ENCODE peak calls at places on chromosome 22, in five cellular contexts. P is HFFc6, M is myocyte, L is hypothalamus, B is HT-29. V is an unnamed sample.

GRCh38 chr22:32660292-32660691 is 141.2 kb upstream of the TIMP3 start:
- DNase-seq in B (peak; percentile 77), M (peak; percentile 68), L (no peak), P (peak; percentile 43), V (peak; percentile 18)

GRCh38 chr22:31635638-31636306 is 26.2 kb downstream of the PISD start:
- DNase-seq in B (no peak), M (no peak), L (no peak), P (no peak), V (no peak)

GRCh38 chr22:43378011-43378704 is 33.7 kb upstream of the MPPED1 start:
- DNase-seq in M (peak; percentile 13), L (no peak), B (no peak), P (no peak), V (no peak)

GRCh38 chr22:29037340-29037932 is 24.2 kb downstream of the C22orf31 start:
- DNase-seq in P (no peak), L (no peak), B (peak; percentile 15), M (no peak), V (no peak)

GRCh38 chr22:46905834-46906233 is 143.4 kb downstream of the TBC1D22A start:
- DNase-seq in B (no peak), M (no peak), P (no peak), L (no peak), V (no peak)

GRCh38 chr22:45212992-45213751 is 27.5 kb downstream of the KIAA0930 start:
- DNase-seq in P (peak; percentile 53), L (no peak), M (peak; percentile 43), B (no peak), V (no peak)

GRCh38 chr22:45529097-45529496 is 26.4 kb downstream of the FBLN1 start:
- DNase-seq in B (no peak), P (no peak), M (no peak), L (no peak), V (no peak)

GRCh38 chr22:36252754-36253522 is at the start of gene APOL1:
- DNase-seq in M (no peak), L (no peak), B (peak; percentile 70), P (no peak), V (no peak)

GRCh38 chr22:45645526-45646414 is 25.9 kb upstream of the ATXN10 start:
- DNase-seq in M (peak; percentile 54), P (peak; percentile 20), B (peak; percentile 70), L (peak; percentile 28), V (peak; percentile 54)

GRCh38 chr22:36197601-36198146 is 3.9 kb downstream of the APOL4 start:
- DNase-seq in P (no peak), M (peak; percentile 44), B (no peak), L (no peak), V (peak; percentile 40)

GRCh38 chr22:38312261-38312800 is 4.9 kb downstream of the CSNK1E start:
- DNase-seq in B (no peak), M (no peak), P (no peak), L (no peak), V (no peak)

GRCh38 chr22:30015846-30016245 is 64.4 kb upstream of the HORMAD2 start:
- DNase-seq in M (peak; percentile 24), L (no peak), P (peak; percentile 92), B (no peak), V (no peak)

GRCh38 chr22:50548046-50548912 is 2.6 kb downstream of the KLHDC7B start:
- DNase-seq in M (no peak), P (no peak), B (no peak), L (no peak), V (no peak)

GRCh38 chr22:35308480-35308945 is 8.8 kb downstream of the TOM1 start:
- DNase-seq in P (no peak), M (no peak), L (no peak), B (no peak), V (no peak)

GRCh38 chr22:27239520-27239919 is 562.0 kb downstream of the MN1 start:
- DNase-seq in P (no peak), B (no peak), M (no peak), L (no peak), V (no peak)

GRCh38 chr22:35641494-35642120 is 6.6 kb upstream of the APOL6 start:
- DNase-seq in M (no peak), P (no peak), L (no peak), B (no peak), V (no peak)

V was measured in NCI-H146.